ENCODE peak calls at places on chromosome 16, in nine cellular contexts. One of them, this sample, is unnamed.

GRCh38 chr16:89133457-89134127 is 38.0 kb upstream of the CDH15 start:
- DNase-seq in BE2C: peak; percentile 6
- DNase-seq in psoas muscle: no peak
- DNase-seq in gastrocnemius medialis: no peak
- DNase-seq in pancreas: peak; percentile 46
- DNase-seq in H9: no peak
- DNase-seq in foreskin keratinocyte: no peak
- DNase-seq in endothelial cell: no peak
- DNase-seq in uterus: no peak
- DNase-seq in this sample: no peak

GRCh38 chr16:88764913-88765349 is 20.1 kb downstream of the PIEZO1 start:
- DNase-seq in BE2C: no peak
- DNase-seq in psoas muscle: no peak
- DNase-seq in gastrocnemius medialis: no peak
- DNase-seq in pancreas: peak; percentile 87
- DNase-seq in H9: no peak
- DNase-seq in foreskin keratinocyte: peak; percentile 71
- DNase-seq in endothelial cell: no peak
- DNase-seq in uterus: no peak
- DNase-seq in this sample: no peak

GRCh38 chr16:69929480-69929879 is 21.7 kb upstream of the CLEC18A start:
- DNase-seq in BE2C: no peak
- DNase-seq in psoas muscle: no peak
- DNase-seq in gastrocnemius medialis: no peak
- DNase-seq in pancreas: no peak
- DNase-seq in H9: no peak
- DNase-seq in foreskin keratinocyte: no peak
- DNase-seq in endothelial cell: no peak
- DNase-seq in uterus: no peak
- DNase-seq in this sample: peak; percentile 29

GRCh38 chr16:66416981-66417700 is 10.0 kb upstream of the BEAN1 start:
- DNase-seq in BE2C: no peak
- DNase-seq in psoas muscle: no peak
- DNase-seq in gastrocnemius medialis: no peak
- DNase-seq in pancreas: no peak
- DNase-seq in H9: no peak
- DNase-seq in foreskin keratinocyte: peak; percentile 79
- DNase-seq in endothelial cell: no peak
- DNase-seq in uterus: no peak
- DNase-seq in this sample: no peak

GRCh38 chr16:54277845-54278703 is 8.5 kb downstream of the IRX3 start:
- DNase-seq in BE2C: no peak
- DNase-seq in psoas muscle: no peak
- DNase-seq in gastrocnemius medialis: no peak
- DNase-seq in pancreas: no peak
- DNase-seq in H9: no peak
- DNase-seq in foreskin keratinocyte: no peak
- DNase-seq in endothelial cell: peak; percentile 16
- DNase-seq in uterus: no peak
- DNase-seq in this sample: no peak

GRCh38 chr16:87515475-87516330 is 22.9 kb upstream of the ZCCHC14 start:
- DNase-seq in BE2C: no peak
- DNase-seq in psoas muscle: no peak
- DNase-seq in gastrocnemius medialis: no peak
- DNase-seq in pancreas: no peak
- DNase-seq in H9: no peak
- DNase-seq in foreskin keratinocyte: no peak
- DNase-seq in endothelial cell: no peak
- DNase-seq in uterus: no peak
- DNase-seq in this sample: no peak

GRCh38 chr16:88510091-88510719 is 57.1 kb downstream of the ZFPM1 start:
- DNase-seq in BE2C: no peak
- DNase-seq in psoas muscle: no peak
- DNase-seq in gastrocnemius medialis: no peak
- DNase-seq in pancreas: no peak
- DNase-seq in H9: no peak
- DNase-seq in foreskin keratinocyte: peak; percentile 67
- DNase-seq in endothelial cell: no peak
- DNase-seq in uterus: no peak
- DNase-seq in this sample: no peak

GRCh38 chr16:66335704-66336329 is 30.7 kb upstream of the CDH5 start:
- DNase-seq in BE2C: peak; percentile 46
- DNase-seq in psoas muscle: peak; percentile 37
- DNase-seq in gastrocnemius medialis: no peak
- DNase-seq in pancreas: no peak
- DNase-seq in H9: no peak
- DNase-seq in foreskin keratinocyte: no peak
- DNase-seq in endothelial cell: no peak
- DNase-seq in uterus: no peak
- DNase-seq in this sample: no peak

GRCh38 chr16:19513377-19514053 is 8.4 kb downstream of the GDE1 start:
- DNase-seq in BE2C: no peak
- DNase-seq in psoas muscle: no peak
- DNase-seq in gastrocnemius medialis: no peak
- DNase-seq in pancreas: no peak
- DNase-seq in H9: no peak
- DNase-seq in foreskin keratinocyte: no peak
- DNase-seq in endothelial cell: no peak
- DNase-seq in uterus: no peak
- DNase-seq in this sample: no peak

GRCh38 chr16:3175157-3176153 is 12.5 kb upstream of the OR1F1 start:
- DNase-seq in BE2C: peak; percentile 76
- DNase-seq in psoas muscle: no peak
- DNase-seq in gastrocnemius medialis: no peak
- DNase-seq in pancreas: no peak
- DNase-seq in H9: peak; percentile 85
- DNase-seq in foreskin keratinocyte: peak; percentile 87
- DNase-seq in endothelial cell: no peak
- DNase-seq in uterus: no peak
- DNase-seq in this sample: no peak

GRCh38 chr16:72426416-72426815 is 254.5 kb upstream of the PMFBP1 start:
- DNase-seq in BE2C: no peak
- DNase-seq in psoas muscle: no peak
- DNase-seq in gastrocnemius medialis: no peak
- DNase-seq in pancreas: no peak
- DNase-seq in H9: no peak
- DNase-seq in foreskin keratinocyte: no peak
- DNase-seq in endothelial cell: no peak
- DNase-seq in uterus: no peak
- DNase-seq in this sample: no peak

GRCh38 chr16:24875466-24875865 is 29.7 kb downstream of the SLC5A11 start:
- DNase-seq in BE2C: no peak
- DNase-seq in psoas muscle: no peak
- DNase-seq in gastrocnemius medialis: no peak
- DNase-seq in pancreas: no peak
- DNase-seq in H9: no peak
- DNase-seq in foreskin keratinocyte: no peak
- DNase-seq in endothelial cell: no peak
- DNase-seq in uterus: no peak
- DNase-seq in this sample: no peak

GRCh38 chr16:71637398-71637797 is 11.4 kb downstream of the MARVELD3 start:
- DNase-seq in BE2C: no peak
- DNase-seq in psoas muscle: no peak
- DNase-seq in gastrocnemius medialis: no peak
- DNase-seq in pancreas: no peak
- DNase-seq in H9: peak; percentile 65
- DNase-seq in foreskin keratinocyte: no peak
- DNase-seq in endothelial cell: no peak
- DNase-seq in uterus: no peak
- DNase-seq in this sample: no peak

GRCh38 chr16:88060524-88061219 is 109.4 kb downstream of the BANP start:
- DNase-seq in BE2C: no peak
- DNase-seq in psoas muscle: no peak
- DNase-seq in gastrocnemius medialis: no peak
- DNase-seq in pancreas: no peak
- DNase-seq in H9: no peak
- DNase-seq in foreskin keratinocyte: no peak
- DNase-seq in endothelial cell: no peak
- DNase-seq in uterus: no peak
- DNase-seq in this sample: no peak

GRCh38 chr16:9966569-9967157 is 215.6 kb downstream of the GRIN2A start:
- DNase-seq in BE2C: no peak
- DNase-seq in psoas muscle: no peak
- DNase-seq in gastrocnemius medialis: no peak
- DNase-seq in pancreas: no peak
- DNase-seq in H9: no peak
- DNase-seq in foreskin keratinocyte: peak; percentile 2
- DNase-seq in endothelial cell: no peak
- DNase-seq in uterus: no peak
- DNase-seq in this sample: peak; percentile 17

GRCh38 chr16:70437582-70438324 is 1.1 kb downstream of the ST3GAL2 start:
- DNase-seq in BE2C: peak; percentile 32
- DNase-seq in psoas muscle: no peak
- DNase-seq in gastrocnemius medialis: no peak
- DNase-seq in pancreas: no peak
- DNase-seq in H9: no peak
- DNase-seq in foreskin keratinocyte: peak; percentile 14
- DNase-seq in endothelial cell: no peak
- DNase-seq in uterus: no peak
- DNase-seq in this sample: peak; percentile 49

GRCh38 chr16:4474192-4474961 is at the start of gene NMRAL1:
- DNase-seq in BE2C: peak; percentile 88
- DNase-seq in psoas muscle: peak; percentile 85
- DNase-seq in gastrocnemius medialis: peak; percentile 65
- DNase-seq in pancreas: peak; percentile 95
- DNase-seq in H9: peak; percentile 96
- DNase-seq in foreskin keratinocyte: peak; percentile 88
- DNase-seq in endothelial cell: peak; percentile 88
- DNase-seq in uterus: peak; percentile 89
- DNase-seq in this sample: peak; percentile 94

GRCh38 chr16:4475880-4476790 is at the start of gene HMOX2:
- DNase-seq in BE2C: peak; percentile 96
- DNase-seq in psoas muscle: peak; percentile 92
- DNase-seq in gastrocnemius medialis: peak; percentile 88
- DNase-seq in pancreas: peak; percentile 99
- DNase-seq in H9: peak; percentile 97
- DNase-seq in foreskin keratinocyte: peak; percentile 88
- DNase-seq in endothelial cell: peak; percentile 95
- DNase-seq in uterus: peak; percentile 95
- DNase-seq in this sample: peak; percentile 98

GRCh38 chr16:4481965-4482364 is 5.8 kb downstream of the HMOX2 start:
- DNase-seq in BE2C: no peak
- DNase-seq in psoas muscle: no peak
- DNase-seq in gastrocnemius medialis: no peak
- DNase-seq in pancreas: no peak
- DNase-seq in H9: no peak
- DNase-seq in foreskin keratinocyte: no peak
- DNase-seq in endothelial cell: no peak
- DNase-seq in uterus: no peak
- DNase-seq in this sample: no peak

GRCh38 chr16:4481526-4481925 is 5.3 kb downstream of the HMOX2 start:
- DNase-seq in BE2C: no peak
- DNase-seq in psoas muscle: no peak
- DNase-seq in gastrocnemius medialis: no peak
- DNase-seq in pancreas: no peak
- DNase-seq in H9: no peak
- DNase-seq in foreskin keratinocyte: no peak
- DNase-seq in endothelial cell: no peak
- DNase-seq in uterus: no peak
- DNase-seq in this sample: no peak

DNA sequence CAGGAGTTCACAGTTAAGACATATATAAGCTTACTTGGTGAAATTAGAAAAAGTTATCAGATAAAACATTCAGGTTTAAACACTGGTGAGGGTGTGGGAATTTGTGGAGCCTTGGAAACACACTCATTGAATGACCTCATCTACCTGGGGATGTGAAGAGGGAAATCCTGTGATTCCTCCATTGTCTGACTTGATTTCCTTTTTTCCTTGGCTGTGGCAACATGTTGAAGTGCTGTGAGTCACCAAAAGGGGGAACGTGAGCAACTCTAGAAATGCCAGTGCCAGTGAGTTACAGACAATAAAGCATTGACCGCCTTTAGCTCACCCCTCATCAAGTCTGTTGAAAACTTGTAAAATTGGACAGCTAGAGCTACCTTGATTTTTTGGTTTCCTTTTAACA is 1.8 kb downstream of the HMOX2 start:
- DNase-seq in BE2C: no peak
- DNase-seq in psoas muscle: no peak
- DNase-seq in gastrocnemius medialis: no peak
- DNase-seq in pancreas: no peak
- DNase-seq in H9: no peak
- DNase-seq in foreskin keratinocyte: peak; percentile 93
- DNase-seq in endothelial cell: peak; percentile 56
- DNase-seq in uterus: no peak
- DNase-seq in this sample: no peak
- TF ChIP-seq CTCF in BE2C: peak; percentile 38
- TF ChIP-seq CTCF in psoas muscle: no peak
- TF ChIP-seq CTCF in gastrocnemius medialis: no peak
- TF ChIP-seq CTCF in pancreas: no peak
- TF ChIP-seq CTCF in H9: peak; percentile 50
- TF ChIP-seq CTCF in foreskin keratinocyte: peak; percentile 48
- TF ChIP-seq CTCF in endothelial cell: no peak
- TF ChIP-seq CTCF in uterus: no peak
- TF ChIP-seq CTCF in this sample: no peak

GRCh38 chr16:47144559-47144877 is 773 bp upstream of the NETO2 start:
- DNase-seq in BE2C: no peak
- DNase-seq in psoas muscle: no peak
- DNase-seq in gastrocnemius medialis: no peak
- DNase-seq in pancreas: no peak
- DNase-seq in H9: no peak
- DNase-seq in foreskin keratinocyte: no peak
- DNase-seq in endothelial cell: no peak
- DNase-seq in uterus: no peak
- DNase-seq in this sample: no peak
- TF ChIP-seq CTCF in BE2C: no peak
- TF ChIP-seq CTCF in psoas muscle: no peak
- TF ChIP-seq CTCF in gastrocnemius medialis: no peak
- TF ChIP-seq CTCF in pancreas: no peak
- TF ChIP-seq CTCF in H9: no peak
- TF ChIP-seq CTCF in foreskin keratinocyte: no peak
- TF ChIP-seq CTCF in endothelial cell: no peak
- TF ChIP-seq CTCF in uterus: no peak
- TF ChIP-seq CTCF in this sample: no peak

GRCh38 chr16:84144301-84144858 is 597 bp downstream of the HSDL1 start:
- DNase-seq in BE2C: peak; percentile 27
- DNase-seq in psoas muscle: peak; percentile 25
- DNase-seq in gastrocnemius medialis: no peak
- DNase-seq in pancreas: peak; percentile 78
- DNase-seq in H9: no peak
- DNase-seq in foreskin keratinocyte: peak; percentile 20
- DNase-seq in endothelial cell: peak; percentile 33
- DNase-seq in uterus: peak; percentile 28
- DNase-seq in this sample: peak; percentile 46
- TF ChIP-seq CTCF in BE2C: no peak
- TF ChIP-seq CTCF in psoas muscle: no peak
- TF ChIP-seq CTCF in gastrocnemius medialis: no peak
- TF ChIP-seq CTCF in pancreas: no peak
- TF ChIP-seq CTCF in H9: no peak
- TF ChIP-seq CTCF in foreskin keratinocyte: peak; percentile 36
- TF ChIP-seq CTCF in endothelial cell: no peak
- TF ChIP-seq CTCF in uterus: no peak
- TF ChIP-seq CTCF in this sample: no peak

DNA sequence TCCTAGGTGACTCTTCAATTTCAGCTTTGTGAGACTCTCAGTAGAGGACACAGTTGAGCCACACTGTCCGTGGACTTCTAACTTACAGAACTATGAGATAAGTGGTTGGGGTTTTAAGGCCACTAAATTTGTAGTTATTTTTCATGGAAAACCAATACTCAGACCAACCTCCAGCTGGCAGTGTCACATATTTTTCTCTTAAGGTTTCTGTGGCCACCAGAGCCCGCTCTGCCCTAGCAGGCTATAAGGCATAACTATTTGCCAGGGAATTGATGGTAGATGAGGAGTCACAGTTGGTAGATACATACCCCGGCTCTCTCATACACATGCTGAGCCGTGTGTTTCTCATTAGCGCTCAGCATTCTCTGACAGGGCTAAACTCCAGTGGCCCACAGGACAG is 336.8 kb upstream of the MON1B start:
- DNase-seq in BE2C: peak; percentile 13
- DNase-seq in psoas muscle: no peak
- DNase-seq in gastrocnemius medialis: no peak
- DNase-seq in pancreas: no peak
- DNase-seq in H9: no peak
- DNase-seq in foreskin keratinocyte: no peak
- DNase-seq in endothelial cell: no peak
- DNase-seq in uterus: no peak
- DNase-seq in this sample: no peak
- TF ChIP-seq CTCF in BE2C: peak; percentile 52
- TF ChIP-seq CTCF in psoas muscle: no peak
- TF ChIP-seq CTCF in gastrocnemius medialis: no peak
- TF ChIP-seq CTCF in pancreas: no peak
- TF ChIP-seq CTCF in H9: peak; percentile 46
- TF ChIP-seq CTCF in foreskin keratinocyte: no peak
- TF ChIP-seq CTCF in endothelial cell: no peak
- TF ChIP-seq CTCF in uterus: no peak
- TF ChIP-seq CTCF in this sample: no peak